ENCODE peak calls at places on chromosomes 7 and 10, in four cellular contexts. V is H1, B is neuronal stem cell, Q is H9. X is an unnamed sample.
A peak's percentile ranks its signal among the peaks of the same experiment; 100 is the strongest.

GRCh38 chr7:112540839-112541577 is 60.2 kb downstream of the LSMEM1 start:
- DNase-seq in V (no peak), B (no peak), Q (no peak), X (no peak)

GRCh38 chr7:94183289-94183749 is 179.2 kb upstream of the BET1 start:
- DNase-seq in V (peak; percentile 3), B (peak; percentile 35), Q (no peak), X (peak; percentile 99)

GRCh38 chr7:128161466-128162125 is 79.5 kb upstream of the LEP start:
- DNase-seq in V (no peak), B (no peak), Q (peak; percentile 5), X (no peak)

GRCh38 chr10:71323407-71323806 is 4.3 kb downstream of the SLC29A3 start:
- DNase-seq in V (no peak), B (no peak), Q (no peak), X (peak; percentile 47)

GRCh38 chr7:35716038-35716803 is 21.3 kb upstream of the HERPUD2 start:
- DNase-seq in V (no peak), B (no peak), Q (no peak), X (peak; percentile 41)

GRCh38 chr10:117755615-117756014 is 213.1 kb downstream of the EMX2 start:
- DNase-seq in V (no peak), B (no peak), Q (no peak), X (no peak)

GRCh38 chr10:126166797-126167196 is 221.5 kb downstream of the ADAM12 start:
- DNase-seq in V (no peak), B (no peak), Q (no peak), X (no peak)

GRCh38 chr7:119936876-119937275 is 336.1 kb upstream of the KCND2 start:
- DNase-seq in V (no peak), B (no peak), Q (no peak), X (no peak)

GRCh38 chr10:123135415-123136141 is at the start of gene HMX3:
- DNase-seq in V (no peak), B (no peak), Q (peak; percentile 77), X (peak; percentile 36)

GRCh38 chr10:43899224-43899959 is 250.7 kb upstream of the ZNF32 start:
- DNase-seq in V (no peak), B (no peak), Q (no peak), X (no peak)

GRCh38 chr10:113663908-113664307 is at the start of gene NRAP:
- DNase-seq in V (no peak), B (no peak), Q (no peak), X (no peak)

GRCh38 chr7:133742709-133743538 is 384.2 kb upstream of the LRGUK start:
- DNase-seq in V (no peak), B (no peak), Q (no peak), X (peak; percentile 27)

GRCh38 chr7:2231992-2232765 is 566 bp downstream of the MAD1L1 start:
- DNase-seq in V (no peak), B (no peak), Q (no peak), X (peak; percentile 34)

GRCh38 chr10:51832652-51833383 is 133.4 kb upstream of the CSTF2T start:
- DNase-seq in V (no peak), B (no peak), Q (no peak), X (peak; percentile 72)

GRCh38 chr10:60387531-60387930 is 2.1 kb downstream of the ANK3 start:
- DNase-seq in V (no peak), B (no peak), Q (no peak), X (no peak)

GRCh38 chr10:51171946-51172345 is 97.7 kb downstream of the PRKG1 start:
- DNase-seq in V (no peak), B (no peak), Q (no peak), X (peak; percentile 22)

GRCh38 chr7:83574616-83575015 is 74.3 kb downstream of the SEMA3E start:
- DNase-seq in V (no peak), B (no peak), Q (no peak), X (peak; percentile 2)

GRCh38 chr7:122884186-122884585 is 2.1 kb downstream of the CADPS2 start:
- DNase-seq in V (no peak), B (peak; percentile 23), Q (no peak), X (no peak)

GRCh38 chr7:8189615-8190014 is 72.4 kb downstream of the ICA1 start:
- DNase-seq in V (no peak), B (peak; percentile 69), Q (peak; percentile 36), X (no peak)

GRCh38 chr7:139871276-139871675 is 42.2 kb downstream of the TBXAS1 start:
- DNase-seq in V (no peak), B (no peak), Q (no peak), X (peak; percentile 30)

GRCh38 chr10:115030483-115031200 is 62.5 kb upstream of the ATRNL1 start:
- DNase-seq in V (no peak), B (peak; percentile 18), Q (no peak), X (no peak)

GRCh38 chr10:78458983-78459638 is 425.4 kb downstream of the RPS24 start:
- DNase-seq in V (no peak), B (no peak), Q (no peak), X (peak; percentile 71)

GRCh38 chr10:12448729-12449391 is 99.5 kb downstream of the CAMK1D start:
- DNase-seq in V (no peak), B (no peak), Q (no peak), X (peak; percentile 99)

GRCh38 chr7:128860158-128861073 is 2.2 kb upstream of the ATP6V1F start:
- DNase-seq in V (no peak), B (no peak), Q (peak; percentile 50), X (no peak)

DNA sequence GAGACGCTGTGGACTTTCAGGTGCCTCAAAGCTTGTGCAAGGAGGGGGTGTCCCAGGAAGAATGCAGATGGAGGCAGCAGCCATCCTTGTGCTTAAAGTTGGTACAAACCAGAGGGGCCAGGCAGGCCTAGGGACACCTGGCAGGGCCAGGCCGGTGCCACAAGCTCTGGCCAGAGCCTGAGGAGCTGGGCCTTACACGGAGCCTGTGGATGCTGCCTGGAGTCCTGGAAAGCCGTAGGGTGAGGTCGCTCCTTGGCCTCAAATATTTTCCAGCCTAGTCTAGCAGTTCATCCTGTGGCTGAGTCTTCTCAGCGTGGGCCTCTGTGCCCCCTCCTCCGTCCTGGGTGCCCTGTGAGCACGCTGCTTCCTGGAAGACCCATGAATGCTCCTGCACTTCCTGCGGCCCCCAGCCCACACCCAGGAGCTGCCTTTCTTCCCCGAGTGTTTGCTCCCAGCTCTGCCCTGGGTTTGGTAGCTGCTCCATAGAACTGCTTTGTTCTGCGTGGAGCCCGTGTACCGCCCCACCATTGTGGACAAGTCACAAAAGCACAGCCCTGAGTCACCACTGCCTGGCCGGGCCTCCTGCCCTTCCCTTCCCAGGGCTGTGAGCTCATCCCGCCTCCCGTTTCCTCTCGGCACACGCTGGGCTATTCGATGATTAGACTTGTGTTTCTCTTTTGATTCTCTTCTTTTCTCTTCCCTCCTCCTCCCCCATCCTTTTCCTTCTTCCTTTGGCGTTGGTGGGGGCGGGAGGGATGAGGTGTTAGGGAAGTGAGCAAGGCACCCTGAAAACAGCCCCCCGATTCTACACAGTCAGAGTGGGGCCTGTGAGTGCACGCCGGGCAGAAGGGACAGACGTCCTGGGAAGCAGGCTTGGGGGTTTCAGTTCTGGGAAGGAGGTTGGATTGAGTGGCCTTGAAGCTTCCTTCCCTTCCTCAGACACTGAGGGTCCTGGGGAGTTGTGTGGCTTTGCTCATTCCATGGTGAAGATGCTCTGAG is 73.2 kb upstream of the SHH start:
- DNase-seq in V (no peak), B (peak; percentile 30), Q (no peak), X (no peak)
- H4K91ac ChIP-seq in V (no peak overlapping the region), B (peak overlapping the region; percentile 96), Q (no peak overlapping the region), X (no peak overlapping the region)

DNA sequence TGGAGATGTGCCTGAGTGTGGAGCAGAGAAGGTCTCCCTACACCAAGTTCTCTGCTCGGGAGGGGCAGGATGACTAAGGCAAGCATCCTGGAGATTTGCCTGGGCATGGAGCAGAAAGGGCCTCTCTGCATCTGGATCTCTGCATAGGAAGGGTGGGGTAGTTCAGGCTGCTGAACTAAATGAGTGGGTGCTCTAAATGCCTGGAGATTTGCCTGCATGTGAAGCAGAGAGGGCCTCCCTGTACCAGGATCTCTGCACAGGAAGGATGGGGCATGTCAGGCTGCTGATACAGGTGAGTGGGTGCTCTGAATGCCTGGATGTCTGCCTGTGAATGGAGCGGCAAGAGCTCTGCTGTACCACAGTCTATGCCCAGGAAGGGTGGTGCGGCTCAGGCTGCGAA is 680.7 kb downstream of the SUGCT start:
- DNase-seq in V (no peak), B (no peak), Q (no peak), X (no peak)
- H4K91ac ChIP-seq in V (no peak overlapping the region), B (no peak overlapping the region), Q (no peak overlapping the region), X (peak overlapping the region; percentile 9)

GRCh38 chr7:97024209-97025129 is at the start of gene DLX5:
- DNase-seq in V (no peak), B (peak; percentile 67), Q (peak; percentile 91), X (no peak)
- H4K91ac ChIP-seq in V (peak within 1 kb of the TSS; percentile 52), B (no peak within 1 kb of the TSS), Q (no peak within 1 kb of the TSS), X (no peak within 1 kb of the TSS)

GRCh38 chr7:108581655-108582491 is 12.2 kb downstream of the DNAJB9 start:
- DNase-seq in V (no peak), B (peak; percentile 37), Q (peak; percentile 46), X (peak; percentile 15)
- H4K91ac ChIP-seq in V (peak overlapping the region; percentile 13), B (no peak overlapping the region), Q (no peak overlapping the region), X (no peak overlapping the region)

DNA sequence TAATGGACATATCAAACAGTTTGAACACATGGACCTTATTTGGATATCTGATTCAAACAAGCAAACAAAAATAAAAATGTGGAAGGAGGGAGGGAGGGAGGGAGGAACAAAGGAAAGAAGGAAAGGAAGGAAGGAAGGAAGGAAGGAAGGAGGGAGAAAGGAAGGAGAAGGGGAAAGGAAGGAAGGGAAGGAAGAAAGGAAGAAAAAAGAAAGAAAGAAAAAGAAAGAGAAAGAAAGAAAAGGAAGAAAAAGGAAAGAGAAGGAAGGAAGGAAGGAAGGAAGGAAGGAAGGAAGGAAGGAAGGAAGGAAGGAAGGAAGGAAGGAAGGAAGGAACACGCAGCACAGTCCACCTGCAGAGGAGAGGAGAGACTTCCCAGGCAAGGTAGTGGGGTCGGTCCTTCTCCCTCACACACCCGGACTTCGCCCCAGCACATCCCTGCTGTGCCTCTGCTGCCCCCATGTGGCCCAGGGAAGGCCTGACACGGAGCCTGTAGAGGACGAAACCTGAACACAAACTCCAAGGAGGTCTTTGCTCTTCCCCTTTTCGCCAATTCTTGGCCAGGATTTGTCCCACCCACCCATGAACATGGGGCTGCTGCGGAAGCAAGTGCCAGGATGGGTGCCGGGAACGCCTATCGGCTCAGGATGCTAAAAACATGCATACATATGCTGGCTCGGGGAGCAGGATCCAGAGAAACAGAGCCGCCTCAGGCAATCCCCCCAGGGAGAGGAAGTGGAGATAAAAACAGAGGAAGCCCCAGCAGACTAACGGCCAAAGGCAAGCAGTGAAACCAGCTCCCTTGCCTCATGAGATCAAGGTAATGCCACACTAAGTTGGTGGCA is 52.3 kb upstream of the DGKI start:
- DNase-seq in V (peak; percentile 73), B (peak; percentile 72), Q (peak; percentile 94), X (peak; percentile 75)
- H4K91ac ChIP-seq in V (no peak overlapping the region), B (no peak overlapping the region), Q (no peak overlapping the region), X (no peak overlapping the region)

GRCh38 chr7:102395620-102395957 is 574 bp upstream of the PRKRIP1 start:
- DNase-seq in V (no peak), B (no peak), Q (no peak), X (no peak)
- H4K91ac ChIP-seq in V (peak overlapping the region; percentile 4), B (no peak overlapping the region), Q (no peak overlapping the region), X (peak overlapping the region; percentile 92)

X was measured in mesenchymal stem cell.